ENCODE peak calls at places on chromosomes 11 and 22, in four cellular contexts. C is A549, Q is K562, L is HepG2. I is an unnamed sample.

GRCh38 chr11:12182650-12183511 is 72.5 kb downstream of the MICAL2 start:
- DNase-seq in L (peak; percentile 58), C (peak; percentile 64), Q (peak; percentile 91), I (peak; percentile 98)

GRCh38 chr11:31957674-31958073 is 133.2 kb upstream of the RCN1 start:
- DNase-seq in C (no peak), Q (no peak), L (no peak), I (no peak)

GRCh38 chr11:128776434-128777284 is 82.8 kb downstream of the FLI1 start:
- DNase-seq in L (no peak), Q (peak; percentile 57), C (peak; percentile 41), I (peak; percentile 33)

GRCh38 chr11:70682760-70683159 is 284.4 kb downstream of the CTTN start:
- DNase-seq in C (no peak), Q (no peak), L (no peak), I (no peak)

GRCh38 chr11:65547446-65548125 is 10.6 kb downstream of the LTBP3 start:
- DNase-seq in C (no peak), L (no peak), Q (no peak), I (no peak)

GRCh38 chr11:33172996-33173395 is 11.7 kb upstream of the CSTF3 start:
- DNase-seq in Q (no peak), L (peak; percentile 32), C (no peak), I (peak; percentile 31)

GRCh38 chr22:50507421-50507990 is at the start of gene LMF2:
- DNase-seq in C (peak; percentile 66), Q (no peak), L (peak; percentile 56), I (no peak)

GRCh38 chr11:13883042-13883441 is 79.5 kb upstream of the SPON1 start:
- DNase-seq in C (no peak), Q (peak; percentile 47), L (no peak), I (no peak)

GRCh38 chr11:113874920-113875413 is 405 bp downstream of the USP28 start:
- DNase-seq in L (no peak), C (peak; percentile 31), Q (no peak), I (peak; percentile 35)

GRCh38 chr11:84673753-84674152 is 953.4 kb downstream of the DLG2 start:
- DNase-seq in L (no peak), Q (no peak), C (no peak), I (no peak)

GRCh38 chr11:74744277-74744676 is 4.4 kb upstream of the RNF169 start:
- DNase-seq in L (no peak), Q (no peak), C (no peak), I (peak; percentile 37)

DNA sequence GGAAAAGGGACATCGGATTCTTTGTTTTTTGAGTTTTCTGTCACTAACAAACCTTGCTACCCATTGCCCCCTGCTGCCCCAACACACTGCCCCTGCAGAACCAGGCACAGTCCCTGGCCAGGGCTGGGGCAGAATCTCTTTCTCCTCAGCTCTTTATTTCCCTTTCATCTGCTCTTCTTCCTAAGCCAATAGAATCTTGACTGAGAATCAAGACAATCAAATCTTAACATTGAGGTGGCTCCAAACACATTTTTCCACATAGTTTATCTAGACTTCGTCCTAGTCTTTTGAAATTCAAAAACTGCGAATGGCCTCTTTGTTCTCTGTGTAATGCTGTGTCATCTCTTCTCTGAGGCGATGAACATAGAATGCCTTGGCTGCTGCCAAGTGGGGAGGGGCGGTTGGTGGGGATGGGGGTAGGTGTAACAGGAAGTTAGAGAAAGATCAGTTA is 16.1 kb upstream of the NTM start:
- DNase-seq in C (no peak), L (no peak), Q (no peak), I (no peak)
- TF ChIP-seq MAZ in C (no peak), L (no peak), Q (no peak), I (no peak)

DNA sequence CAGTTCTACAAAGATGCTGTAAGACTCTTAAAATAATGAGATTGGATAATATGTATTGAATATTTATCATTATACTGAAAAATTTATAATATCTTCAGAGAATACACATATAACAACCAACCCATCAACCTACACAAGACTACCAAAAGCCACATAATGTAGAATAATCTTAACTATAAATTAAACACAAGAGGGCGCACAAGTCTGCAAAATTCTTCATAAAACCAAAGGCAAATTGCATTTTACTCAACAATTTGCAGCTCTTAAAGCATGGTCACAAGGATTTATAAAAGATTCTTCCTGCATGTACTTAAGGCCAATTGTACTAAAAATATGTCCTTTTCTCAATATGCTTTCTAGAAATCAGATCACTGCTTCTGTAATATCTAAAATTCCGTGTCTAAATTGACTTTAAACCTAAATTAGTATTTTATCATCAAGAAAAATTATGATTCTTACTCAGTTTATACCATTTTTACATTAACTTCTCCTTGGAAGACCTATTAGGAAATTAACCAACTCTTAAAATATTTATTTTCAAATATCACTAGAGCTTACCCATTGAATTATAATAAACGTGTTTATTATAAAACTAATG is 79.0 kb downstream of the TTC28 start:
- DNase-seq in L (peak; percentile 53), C (peak; percentile 11), Q (peak; percentile 48), I (peak; percentile 72)
- TF ChIP-seq MAZ in L (no peak), C (no peak), Q (no peak), I (no peak)

GRCh38 chr11:35009191-35009940 is 92.9 kb downstream of the PDHX start:
- DNase-seq in L (peak; percentile 44), Q (no peak), C (peak; percentile 78), I (peak; percentile 74)

GRCh38 chr11:35009941-35010337 is 93.5 kb downstream of the PDHX start:
- DNase-seq in Q (no peak), C (peak; percentile 37), L (no peak), I (no peak)

GRCh38 chr11:35005156-35005780 is 88.8 kb downstream of the PDHX start:
- DNase-seq in C (no peak), L (no peak), Q (no peak), I (no peak)

GRCh38 chr11:35006389-35007128 is 90.1 kb downstream of the PDHX start:
- DNase-seq in L (no peak), Q (no peak), C (no peak), I (peak; percentile 37)

DNA sequence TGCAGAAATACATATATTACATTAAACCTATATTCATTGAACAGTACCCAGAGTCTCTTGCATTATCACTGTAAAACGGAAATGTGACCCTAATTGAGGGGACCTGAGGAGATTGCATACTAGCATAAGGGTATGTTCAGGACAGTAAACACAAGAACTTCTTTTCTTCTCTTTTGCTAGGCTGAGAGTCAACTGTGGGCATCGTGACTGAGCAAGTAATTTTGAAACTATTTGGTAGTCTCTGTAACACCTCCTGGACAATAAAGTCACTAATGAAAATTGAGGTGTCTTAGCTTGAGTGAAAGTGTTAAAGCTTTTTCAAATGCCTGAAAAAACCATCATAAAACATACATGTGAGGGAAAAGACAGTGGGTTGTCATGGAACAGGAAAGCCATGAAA is 90.9 kb downstream of the PDHX start:
- DNase-seq in Q (no peak), C (no peak), L (no peak), I (no peak)
- TF ChIP-seq MAZ in Q (no peak), C (no peak), L (no peak), I (no peak)

GRCh38 chr11:2310786-2311455 is 9.1 kb downstream of the TSPAN32 start:
- DNase-seq in L (no peak), Q (no peak), C (no peak), I (no peak)
- TF ChIP-seq MAZ in L (no peak), Q (no peak), C (no peak), I (no peak)